ENCODE peak calls at places on chromosomes 16 and 17, in five cellular contexts. P, D, S, K and W are unnamed samples.

GRCh38 chr17:44082206-44082605 is 11.7 kb downstream of the G6PC3 start:
- DNase-seq in S (no peak), D (no peak), P (no peak), K (no peak), W (no peak)

GRCh38 chr16:88387177-88387576 is 4.4 kb downstream of the ZNF469 start:
- DNase-seq in S (peak; percentile 58), K (no peak), D (no peak), P (no peak), W (no peak)

GRCh38 chr17:2926019-2926650 is 129.9 kb downstream of the RAP1GAP2 start:
- DNase-seq in S (no peak), P (no peak), K (no peak), D (no peak), W (no peak)

GRCh38 chr17:57455063-57455914 is 199.0 kb downstream of the MSI2 start:
- DNase-seq in P (no peak), K (no peak), S (peak; percentile 72), D (no peak), W (no peak)

GRCh38 chr17:61335845-61336655 is 63.6 kb upstream of the TBX2 start:
- DNase-seq in D (peak; percentile 83), K (no peak), P (peak; percentile 68), S (peak; percentile 64), W (no peak)

GRCh38 chr17:32943647-32944191 is 15.8 kb downstream of the TMEM98 start:
- DNase-seq in K (no peak), D (no peak), P (peak; percentile 39), S (no peak), W (no peak)

GRCh38 chr17:1147664-1148063 is 32.1 kb downstream of the ABR start:
- DNase-seq in P (peak; percentile 56), S (no peak), D (no peak), K (no peak), W (peak; percentile 88)

GRCh38 chr16:87442581-87442966 is 50.2 kb downstream of the ZCCHC14 start:
- DNase-seq in K (no peak), S (no peak), P (no peak), D (no peak), W (no peak)

GRCh38 chr16:21626659-21627277 is 25.6 kb downstream of the IGSF6 start:
- DNase-seq in S (no peak), K (no peak), D (no peak), P (no peak), W (no peak)

GRCh38 chr17:78802459-78802858 is 20.4 kb upstream of the CYTH1 start:
- DNase-seq in P (no peak), S (no peak), D (no peak), K (no peak), W (no peak)

GRCh38 chr17:80696456-80696855 is 151.8 kb downstream of the RPTOR start:
- DNase-seq in D (no peak), S (no peak), K (no peak), P (no peak), W (no peak)

GRCh38 chr17:45310380-45311324 is 6.2 kb downstream of the MAP3K14 start:
- DNase-seq in P (peak; percentile 86), D (peak; percentile 85), S (no peak), K (no peak), W (peak; percentile 84)

GRCh38 chr16:57049678-57050077 is 42.7 kb upstream of the CPNE2 start:
- DNase-seq in P (no peak), K (no peak), D (no peak), S (no peak), W (no peak)

GRCh38 chr17:7703584-7704574 is 1.1 kb upstream of the EFNB3 start:
- DNase-seq in S (no peak), K (no peak), P (peak; percentile 21), D (no peak), W (no peak)

GRCh38 chr16:54473201-54473993 is 186.8 kb upstream of the IRX3 start:
- DNase-seq in K (no peak), D (no peak), S (no peak), P (no peak), W (no peak)

GRCh38 chr17:72422505-72423285 is 301.9 kb downstream of the SOX9 start:
- DNase-seq in D (no peak), K (no peak), S (no peak), P (peak; percentile 41), W (peak; percentile 59)

GRCh38 chr17:19457046-19457445 is 46.0 kb downstream of the RNF112 start:
- DNase-seq in S (no peak), K (no peak), D (no peak), P (no peak), W (no peak)

GRCh38 chr17:67443931-67444597 is 67.0 kb downstream of the PITPNC1 start:
- DNase-seq in K (no peak), S (no peak), D (no peak), P (no peak), W (no peak)

GRCh38 chr17:82021728-82022309 is 859 bp downstream of the CENPX start:
- DNase-seq in S (no peak), P (no peak), D (no peak), K (no peak), W (peak; percentile 42)

GRCh38 chr16:30379165-30379783 is 3.1 kb downstream of the SEPTIN1 start:
- DNase-seq in S (no peak), K (no peak), P (no peak), D (no peak), W (no peak)

GRCh38 chr16:30380801-30381208 is 1.6 kb downstream of the SEPTIN1 start:
- DNase-seq in D (no peak), S (no peak), K (no peak), P (no peak), W (no peak)

GRCh38 chr16:30381351-30382041 is 865 bp downstream of the SEPTIN1 start:
- DNase-seq in P (no peak), K (no peak), S (no peak), D (no peak), W (no peak)

GRCh38 chr16:30380072-30380471 is 2.3 kb downstream of the SEPTIN1 start:
- DNase-seq in K (no peak), P (no peak), S (no peak), D (no peak), W (no peak)

DNA sequence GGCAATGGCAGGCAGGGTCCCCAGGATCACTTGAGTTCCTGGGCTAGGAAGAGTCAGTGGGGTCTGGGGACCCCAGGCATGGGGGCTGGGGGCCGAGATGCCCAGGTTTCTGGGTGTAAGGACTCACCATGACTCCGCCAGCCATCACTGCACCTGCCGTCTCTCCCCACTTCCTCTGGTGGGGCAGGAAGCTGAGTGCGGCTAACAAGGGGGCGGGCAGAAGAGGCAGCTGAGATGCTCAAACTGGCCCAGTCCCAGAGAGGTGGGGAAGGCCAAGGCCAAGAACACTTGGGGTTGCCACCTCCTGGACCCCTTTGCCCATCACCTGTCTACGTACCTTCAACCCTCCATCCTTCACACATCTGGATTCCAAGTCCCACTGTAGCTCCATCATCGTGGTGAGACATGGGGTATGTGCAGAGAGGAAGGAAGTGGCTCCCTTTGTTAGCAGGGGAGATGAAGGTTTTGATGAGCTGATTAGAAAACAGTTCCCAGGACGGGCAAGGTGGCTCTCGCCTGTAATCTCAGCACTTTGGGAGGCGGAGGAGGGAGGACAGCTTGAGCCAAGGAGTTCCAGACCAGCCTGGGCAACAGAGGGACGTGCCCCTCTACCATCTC is at the start of gene SEPTIN1:
- DNase-seq in K (no peak), S (no peak), D (no peak), P (no peak), W (peak; percentile 67)
- TF ChIP-seq POLR2A in K (no peak), S (no peak), D (no peak), P (no peak), W (peak; percentile 7)

GRCh38 chr16:854808-855410 is 54.4 kb upstream of the GNG13 start:
- DNase-seq in S (peak; percentile 49), K (no peak), P (no peak), D (no peak), W (no peak)

GRCh38 chr16:855471-855870 is 54.9 kb upstream of the GNG13 start:
- DNase-seq in P (no peak), S (peak; percentile 46), D (no peak), K (no peak), W (no peak)

GRCh38 chr16:856101-856500 is 55.6 kb upstream of the GNG13 start:
- DNase-seq in P (no peak), S (peak; percentile 29), D (no peak), K (no peak), W (no peak)

GRCh38 chr16:853981-854807 is 53.7 kb upstream of the GNG13 start:
- DNase-seq in D (no peak), K (no peak), S (peak; percentile 51), P (no peak), W (no peak)

DNA sequence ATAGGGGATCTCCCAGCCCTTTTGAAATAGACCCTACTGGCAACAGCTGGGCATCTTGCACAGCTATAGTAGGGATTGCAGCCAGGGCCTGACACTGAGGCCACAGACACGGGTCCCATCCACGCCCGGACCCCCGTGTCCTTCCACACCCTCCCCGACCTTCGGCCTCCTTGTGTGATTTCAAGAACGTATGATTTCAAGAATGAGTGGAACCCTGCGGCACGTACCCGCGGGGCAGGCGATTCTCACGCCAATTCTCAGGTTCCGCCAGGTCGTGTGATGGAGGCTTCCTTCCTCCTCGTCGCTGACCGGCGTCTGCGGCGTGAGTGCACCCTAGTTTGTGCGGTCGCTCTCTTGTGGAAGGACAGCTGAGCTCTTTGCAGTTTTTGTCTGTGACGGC is 56.3 kb upstream of the GNG13 start:
- DNase-seq in K (no peak), S (peak; percentile 23), D (no peak), P (no peak), W (no peak)
- H3K9me3 ChIP-seq in K (no peaks in the 10 kb centered on the region), S (no peaks in the 10 kb centered on the region), D (no peaks in the 10 kb centered on the region), P (no peaks in the 10 kb centered on the region), W (no peaks in the 10 kb centered on the region)

DNA sequence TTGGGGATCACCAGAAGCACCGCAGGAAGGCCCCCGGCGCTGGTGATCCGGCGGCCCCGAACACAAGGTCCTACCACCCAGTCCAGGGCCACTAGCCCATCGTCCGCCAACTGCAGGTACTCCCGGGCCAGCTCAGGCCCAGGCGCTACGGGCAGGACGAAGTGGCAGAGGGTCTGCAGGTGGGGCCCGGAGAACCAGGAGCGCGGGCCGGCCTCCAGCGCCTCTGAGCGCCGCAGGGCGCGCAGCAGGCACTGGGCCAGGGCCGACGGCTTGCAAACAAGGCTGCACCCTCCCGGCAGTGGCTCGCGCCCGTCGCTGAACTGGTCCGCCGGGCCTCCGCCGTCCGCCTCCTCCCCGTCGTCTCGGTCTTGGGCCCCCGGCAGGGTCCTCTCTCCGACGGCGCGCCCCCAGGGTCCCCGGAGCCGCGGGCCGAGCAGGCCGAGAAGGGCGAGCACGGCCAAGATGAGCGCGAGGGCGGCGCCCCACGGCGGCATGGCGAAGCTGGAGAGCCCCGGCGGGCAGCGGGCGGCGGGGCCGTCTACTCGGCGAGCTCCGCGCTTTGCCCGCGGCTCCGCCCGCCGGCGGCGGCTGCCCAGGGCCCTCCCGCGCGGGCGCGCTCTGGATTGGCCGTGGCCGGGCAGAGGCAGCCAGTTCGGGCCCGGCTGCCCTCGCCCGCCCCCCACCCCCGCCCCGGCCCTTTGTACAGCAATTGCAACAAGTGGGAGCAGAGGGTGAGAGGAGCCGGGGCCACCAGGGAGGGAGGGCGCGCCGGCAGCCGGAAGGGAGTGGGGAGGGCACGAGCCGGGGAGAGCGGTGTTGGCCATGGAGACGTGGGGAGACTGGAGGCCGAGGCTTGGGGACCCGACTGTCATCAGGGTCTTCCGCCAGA is at the start of gene ABHD15:
- DNase-seq in S (peak; percentile 85), K (peak; percentile 83), D (peak; percentile 87), P (peak; percentile 73), W (peak; percentile 84)
- TF ChIP-seq POLR2A in S (no peak), K (no peak), D (peak; percentile 87), P (peak; percentile 82), W (peak; percentile 85)

DNA sequence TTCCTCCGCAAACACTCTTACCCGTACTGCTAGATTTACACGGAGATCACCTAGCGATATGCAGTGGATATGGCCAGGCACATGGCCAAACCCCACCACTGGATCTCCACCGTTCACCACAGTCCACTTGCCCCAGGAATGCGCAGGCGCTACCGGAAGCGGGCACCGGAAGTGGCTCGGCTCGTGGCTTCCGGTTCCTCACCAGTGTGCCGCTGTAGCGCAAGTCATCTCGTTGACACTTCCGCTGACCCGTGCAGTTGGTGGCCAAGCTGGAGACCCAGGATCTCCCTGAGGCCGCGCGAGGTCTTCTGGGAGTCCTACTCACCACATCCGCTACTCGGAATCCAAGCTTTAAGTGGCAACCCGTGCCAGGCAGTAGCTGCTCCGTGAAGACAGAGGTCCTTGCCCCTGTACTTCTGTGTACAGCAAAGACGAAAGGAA is 11.5 kb downstream of the ZNF597 start:
- DNase-seq in S (peak; percentile 66), P (peak; percentile 61), K (no peak), D (peak; percentile 58), W (peak; percentile 19)
- H3K9me3 ChIP-seq in S (no peaks in the 10 kb centered on the region), P (no peaks in the 10 kb centered on the region), K (no peaks in the 10 kb centered on the region), D (no peaks in the 10 kb centered on the region), W (no peaks in the 10 kb centered on the region)